ENCODE peak calls at places on chromosomes 11 and 22, in four cellular contexts. L is mesothelial cell of epicardium, C is AG10803, F is stomach. D is an unnamed sample.

GRCh38 chr22:19663821-19664325 is 50.4 kb upstream of the SEPTIN5 start:
- DNase-seq in L (no peak), C (peak), F (no peak), D (peak)

GRCh38 chr22:17954200-17954859 is 70.0 kb downstream of the MICAL3 start:
- DNase-seq in L (no peak), C (no peak), F (no peak), D (no peak)

GRCh38 chr11:82194521-82194920 is 539.1 kb downstream of the FAM181B start:
- DNase-seq in L (no peak), C (no peak), F (no peak), D (no peak)

GRCh38 chr11:106409201-106409600 is 331.7 kb downstream of the AASDHPPT start:
- DNase-seq in L (no peak), C (no peak), F (no peak), D (no peak)

GRCh38 chr11:110053848-110054414 is 39.3 kb upstream of the ZC3H12C start:
- DNase-seq in L (no peak), C (no peak), F (no peak), D (no peak)

GRCh38 chr11:61554172-61554988 is 26.5 kb downstream of the SYT7 start:
- DNase-seq in L (no peak), C (no peak), F (no peak), D (no peak)

GRCh38 chr22:20957691-20958440 is 9.2 kb upstream of the AIFM3 start:
- DNase-seq in L (no peak), C (peak), F (peak), D (peak)

GRCh38 chr11:1410366-1411291 is 20.9 kb downstream of the BRSK2 start:
- DNase-seq in L (no peak), C (no peak), F (no peak), D (peak)

GRCh38 chr22:44145544-44145943 is 35.2 kb upstream of the PARVG start:
- DNase-seq in L (no peak), C (no peak), F (no peak), D (peak)

GRCh38 chr11:64520013-64520412 is 71.0 kb upstream of the SLC22A12 start:
- DNase-seq in L (no peak), C (no peak), F (no peak), D (no peak)

GRCh38 chr11:64803846-64804345 is 882 bp upstream of the MAP4K2 start:
- DNase-seq in L (no peak), C (no peak), F (no peak), D (no peak)

GRCh38 chr22:25350551-25350971 is 131.1 kb downstream of the CRYBB2 start:
- DNase-seq in L (no peak), C (no peak), F (peak), D (no peak)

GRCh38 chr11:16356751-16357365 is 512 bp upstream of the SOX6 start:
- DNase-seq in L (no peak), C (peak), F (no peak), D (no peak)

GRCh38 chr11:64745219-64745522 is 1.2 kb upstream of the RASGRP2 start:
- DNase-seq in L (no peak), C (no peak), F (peak), D (peak)

GRCh38 chr22:25628494-25628893 is 64.0 kb downstream of the GRK3 start:
- DNase-seq in L (no peak), C (no peak), F (no peak), D (no peak)

GRCh38 chr11:111086058-111086457 is 159.5 kb upstream of the POU2AF2 start:
- DNase-seq in L (no peak), C (no peak), F (no peak), D (no peak)

GRCh38 chr22:20537983-20538382 is 30.6 kb downstream of the MED15 start:
- DNase-seq in L (no peak), C (no peak), F (no peak), D (no peak)

GRCh38 chr11:115919341-115920086 is 415.3 kb upstream of the CADM1 start:
- DNase-seq in L (no peak), C (no peak), F (no peak), D (no peak)

GRCh38 chr11:93540337-93540736 is 2.9 kb downstream of the SMCO4 start:
- DNase-seq in L (no peak), C (no peak), F (no peak), D (no peak)

GRCh38 chr22:31337178-31337577 is 9.0 kb downstream of the PATZ1 start:
- DNase-seq in L (no peak), C (no peak), F (peak), D (peak)

GRCh38 chr11:134243913-134244312 is 9.2 kb downstream of the THYN1 start:
- DNase-seq in L (no peak), C (no peak), F (no peak), D (no peak)

GRCh38 chr11:9386086-9386485 is 1.6 kb downstream of the IPO7 start:
- DNase-seq in L (no peak), C (no peak), F (no peak), D (no peak)

GRCh38 chr11:9385288-9385902 is 943 bp downstream of the IPO7 start:
- DNase-seq in L (no peak), C (no peak), F (peak), D (no peak)

GRCh38 chr11:9386901-9387300 is 2.4 kb downstream of the IPO7 start:
- DNase-seq in L (no peak), C (no peak), F (no peak), D (no peak)

GRCh38 chr11:9380773-9381172 is 3.7 kb upstream of the IPO7 start:
- DNase-seq in L (no peak), C (peak), F (no peak), D (no peak)

GRCh38 chr11:9384535-9385287 is at the start of gene IPO7:
- DNase-seq in L (peak), C (peak), F (peak), D (peak)
- TF ChIP-seq CTCF in L (no peak), C (peak), F (no peak), D (peak)

DNA sequence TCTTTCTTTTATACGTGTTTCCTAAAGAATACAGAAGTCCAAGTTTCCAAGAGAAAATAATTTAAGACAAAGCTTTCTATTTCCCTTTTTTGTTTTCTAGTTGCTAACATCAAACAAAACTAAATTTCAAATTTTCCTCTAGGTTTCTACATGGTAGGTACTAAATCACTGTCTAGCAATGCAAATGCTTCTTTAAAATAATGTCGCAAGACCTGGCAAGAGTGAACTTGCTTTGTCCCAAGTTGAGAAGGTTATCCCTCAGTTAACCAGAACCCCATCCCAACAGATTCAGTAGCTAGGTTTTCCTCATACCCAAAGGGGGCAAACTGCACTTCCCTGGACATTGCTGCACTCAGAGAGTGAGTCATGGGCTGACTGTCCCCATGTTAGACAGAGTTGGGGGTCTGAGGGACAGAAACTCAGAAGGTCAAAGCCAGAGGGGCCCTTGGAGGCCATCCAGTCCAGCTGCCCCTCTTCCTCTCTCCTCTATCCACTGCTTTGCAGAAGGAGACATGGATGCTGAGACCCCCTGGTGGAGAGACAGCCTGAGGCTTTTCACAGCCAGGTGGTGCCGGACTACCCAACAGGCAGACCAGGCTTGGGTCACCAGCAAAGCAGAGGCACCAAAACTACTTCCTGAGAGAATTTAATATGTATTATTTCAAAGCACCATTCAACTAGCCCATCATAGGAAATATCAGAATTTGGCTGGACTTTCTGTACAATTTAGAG is 23.1 kb downstream of the OR2AT4 start:
- DNase-seq in L (no peak), C (no peak), F (no peak), D (no peak)
- TF ChIP-seq CTCF in L (no peak), C (no peak), F (no peak), D (no peak)

DNA sequence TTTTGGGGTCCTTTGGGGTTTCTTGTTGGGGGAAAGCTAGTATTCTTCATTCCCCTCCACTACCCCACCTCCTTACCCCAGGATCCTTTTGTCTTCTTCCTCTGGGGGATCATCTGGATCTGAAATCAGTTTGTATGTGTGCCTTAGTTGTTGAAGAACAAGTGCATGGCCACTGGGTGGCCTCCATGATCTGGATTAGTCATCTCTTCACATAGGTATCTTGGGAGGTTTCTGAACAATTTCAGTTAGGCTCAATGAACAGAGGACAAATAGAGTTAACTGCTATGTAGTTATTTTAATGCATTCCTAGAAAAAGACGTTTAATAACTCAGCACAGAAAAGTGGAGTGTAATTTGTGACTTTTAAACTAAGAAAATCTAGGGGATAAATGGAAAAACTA is 7.1 kb upstream of the VWA5A start:
- DNase-seq in L (no peak), C (no peak), F (no peak), D (no peak)
- TF ChIP-seq CTCF in L (no peak), C (peak), F (no peak), D (no peak)

DNA sequence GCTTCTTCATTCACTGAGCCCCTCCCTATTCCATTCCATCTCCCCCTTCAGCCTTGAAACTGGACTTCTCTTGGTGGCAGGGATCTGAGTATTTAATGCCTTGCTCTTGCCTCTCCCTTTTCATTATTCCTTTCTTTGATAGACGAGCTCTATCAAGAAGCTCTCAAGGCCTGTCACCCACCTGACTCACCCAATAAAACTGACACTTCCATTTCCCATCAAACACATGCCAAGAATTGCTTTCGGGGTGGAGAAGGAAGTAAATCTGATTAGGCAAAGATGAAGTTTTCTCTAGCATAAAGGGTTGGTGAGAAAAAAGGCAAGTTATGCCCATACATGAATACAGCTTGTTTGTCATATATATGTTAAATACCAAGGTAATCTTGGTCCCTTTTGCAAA is 34.9 kb upstream of the MYEOV start:
- DNase-seq in L (no peak), C (no peak), F (no peak), D (no peak)
- TF ChIP-seq CTCF in L (no peak), C (no peak), F (no peak), D (no peak)

DNA sequence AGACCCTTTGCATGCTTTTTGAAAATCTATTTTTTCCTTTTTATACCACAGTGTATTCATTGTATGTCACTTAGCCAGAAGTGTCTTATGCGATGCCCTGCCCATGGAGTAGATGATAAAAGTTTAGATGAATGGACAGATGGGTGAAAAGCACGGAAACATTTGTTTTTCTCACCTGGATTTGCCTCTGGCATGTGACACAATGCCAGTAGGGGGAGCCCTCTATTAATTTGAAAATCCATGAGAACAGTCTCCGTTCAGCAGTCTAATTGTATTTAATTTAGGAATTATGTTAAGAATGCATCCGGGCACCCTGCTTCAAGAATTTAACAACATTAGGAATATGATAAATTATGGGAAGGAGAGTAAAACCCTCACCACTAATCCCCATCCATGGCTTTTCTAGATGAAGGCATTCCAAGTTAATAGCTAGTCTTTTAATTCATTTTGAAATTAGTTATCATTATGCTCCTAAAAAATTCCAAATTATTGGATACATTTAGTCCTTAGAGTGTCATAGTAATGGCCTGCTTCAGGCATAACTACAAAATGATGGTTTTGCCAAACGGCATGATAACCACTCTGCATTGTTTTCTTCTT is 55.3 kb upstream of the ALKBH3 start:
- DNase-seq in L (no peak), C (peak), F (no peak), D (peak)
- TF ChIP-seq CTCF in L (peak), C (peak), F (no peak), D (peak)

DNA sequence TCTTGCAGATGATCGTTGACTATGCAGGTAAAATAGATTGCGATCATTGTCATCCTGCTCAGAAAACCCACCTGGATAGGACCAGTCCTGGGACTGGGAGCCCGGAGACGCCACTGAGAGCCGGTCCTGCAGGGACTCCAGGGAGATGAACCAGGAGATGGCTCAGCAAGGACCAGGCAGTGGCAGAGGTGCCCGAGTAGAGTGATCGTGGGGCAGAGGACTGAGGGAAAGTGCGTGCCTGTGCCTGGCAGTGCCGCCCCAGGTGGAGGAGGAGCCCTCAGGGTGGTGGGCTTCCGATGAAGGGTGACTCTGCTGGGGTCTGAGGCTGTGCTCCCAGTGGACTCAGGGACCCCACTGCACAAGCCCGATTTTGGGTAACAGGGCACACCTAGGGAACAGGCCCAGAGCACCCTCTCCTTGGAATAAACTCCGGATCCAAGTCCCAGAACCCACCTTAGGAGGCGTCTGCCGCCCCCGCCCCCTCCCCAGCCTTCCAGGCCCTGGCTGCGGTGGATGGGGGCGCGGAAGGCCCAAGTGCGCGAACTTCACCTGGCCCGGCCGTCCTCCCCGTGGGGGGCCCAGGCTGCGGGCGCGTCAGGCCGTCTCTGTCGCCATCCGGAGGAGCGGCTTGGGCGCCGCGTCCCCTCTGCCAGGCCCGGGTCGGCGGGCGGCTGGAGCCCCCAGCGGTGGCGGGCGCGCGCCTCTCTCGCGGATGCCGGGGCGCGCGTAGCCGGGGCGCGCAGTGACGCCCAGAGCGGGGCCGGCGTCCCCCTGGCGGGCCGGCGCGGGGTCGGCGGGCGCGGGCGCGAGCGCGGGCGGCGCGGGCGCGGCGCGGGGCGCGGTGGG is 1338.8 kb downstream of the BRD1 start:
- DNase-seq in L (no peak), C (no peak), F (no peak), D (no peak)
- TF ChIP-seq CTCF in L (no peak), C (no peak), F (no peak), D (no peak)

GRCh38 chr11:36389006-36389405 is 92.9 kb downstream of the PRR5L start:
- DNase-seq in L (no peak), C (no peak), F (no peak), D (no peak)
- TF ChIP-seq CTCF in L (no peak), C (no peak), F (no peak), D (no peak)

GRCh38 chr22:23402275-23403151 is 177.6 kb downstream of the IGLL1 start:
- DNase-seq in L (peak), C (peak), F (peak), D (peak)
- TF ChIP-seq CTCF in L (peak), C (peak), F (peak), D (peak)

GRCh38 chr11:121321614-121322243 is 29.2 kb downstream of the SC5D start:
- DNase-seq in L (no peak), C (peak), F (no peak), D (no peak)
- TF ChIP-seq CTCF in L (no peak), C (peak), F (peak), D (peak)

D was measured in body of pancreas.